ENCODE peak calls at places on chromosomes 6 and 20, in seven cellular contexts. One of them, this sample, is unnamed.

GRCh38 chr6:76441850-76442249 is 369.4 kb upstream of the IMPG1 start:
- DNase-seq in colonic mucosa: no peak
- DNase-seq in NCI-H2081: no peak
- DNase-seq in cerebellar nuclear complex: no peak
- DNase-seq in SK-MEL-5: no peak
- DNase-seq in fibroblast of lung: no peak
- DNase-seq in HFFc6: no peak
- DNase-seq in this sample: peak; percentile 36

GRCh38 chr6:134020071-134020470 is 32.4 kb downstream of the SLC2A12 start:
- DNase-seq in SK-MEL-5: no peak
- DNase-seq in HFFc6: no peak
- DNase-seq in cerebellar nuclear complex: no peak
- DNase-seq in NCI-H2081: no peak
- DNase-seq in colonic mucosa: no peak
- DNase-seq in fibroblast of lung: no peak
- DNase-seq in this sample: no peak

GRCh38 chr6:162442675-162443074 is 284.9 kb downstream of the PRKN start:
- DNase-seq in colonic mucosa: no peak
- DNase-seq in fibroblast of lung: peak; percentile 1
- DNase-seq in SK-MEL-5: peak; percentile 56
- DNase-seq in NCI-H2081: no peak
- DNase-seq in HFFc6: no peak
- DNase-seq in cerebellar nuclear complex: no peak
- DNase-seq in this sample: peak; percentile 60

GRCh38 chr6:169853196-169854082 is 102.0 kb downstream of the ERMARD start:
- DNase-seq in colonic mucosa: peak; percentile 6
- DNase-seq in HFFc6: no peak
- DNase-seq in SK-MEL-5: no peak
- DNase-seq in fibroblast of lung: no peak
- DNase-seq in cerebellar nuclear complex: no peak
- DNase-seq in NCI-H2081: no peak
- DNase-seq in this sample: no peak

GRCh38 chr6:3892613-3893012 is 43.4 kb downstream of the FAM50B start:
- DNase-seq in SK-MEL-5: no peak
- DNase-seq in HFFc6: no peak
- DNase-seq in colonic mucosa: no peak
- DNase-seq in NCI-H2081: no peak
- DNase-seq in fibroblast of lung: no peak
- DNase-seq in cerebellar nuclear complex: no peak
- DNase-seq in this sample: no peak

GRCh38 chr6:139230421-139230840 is 61.4 kb downstream of the TXLNB start:
- DNase-seq in NCI-H2081: peak; percentile 71
- DNase-seq in SK-MEL-5: peak; percentile 63
- DNase-seq in fibroblast of lung: peak; percentile 62
- DNase-seq in colonic mucosa: no peak
- DNase-seq in cerebellar nuclear complex: no peak
- DNase-seq in HFFc6: peak; percentile 28
- DNase-seq in this sample: peak; percentile 55

GRCh38 chr6:137740967-137741761 is 125.9 kb upstream of the TNFAIP3 start:
- DNase-seq in SK-MEL-5: no peak
- DNase-seq in fibroblast of lung: no peak
- DNase-seq in cerebellar nuclear complex: no peak
- DNase-seq in NCI-H2081: no peak
- DNase-seq in colonic mucosa: no peak
- DNase-seq in HFFc6: no peak
- DNase-seq in this sample: no peak

GRCh38 chr20:59752101-59752586 is 147.8 kb downstream of the PHACTR3 start:
- DNase-seq in colonic mucosa: no peak
- DNase-seq in HFFc6: no peak
- DNase-seq in fibroblast of lung: no peak
- DNase-seq in cerebellar nuclear complex: no peak
- DNase-seq in NCI-H2081: no peak
- DNase-seq in SK-MEL-5: peak; percentile 9
- DNase-seq in this sample: peak; percentile 0

GRCh38 chr6:72580281-72580940 is 41.5 kb upstream of the KCNQ5 start:
- DNase-seq in cerebellar nuclear complex: no peak
- DNase-seq in HFFc6: peak; percentile 87
- DNase-seq in colonic mucosa: no peak
- DNase-seq in NCI-H2081: peak; percentile 25
- DNase-seq in SK-MEL-5: peak; percentile 76
- DNase-seq in fibroblast of lung: peak; percentile 85
- DNase-seq in this sample: peak; percentile 89

GRCh38 chr6:89330910-89331309 is 15.8 kb upstream of the GABRR2 start:
- DNase-seq in SK-MEL-5: no peak
- DNase-seq in fibroblast of lung: no peak
- DNase-seq in cerebellar nuclear complex: no peak
- DNase-seq in colonic mucosa: no peak
- DNase-seq in HFFc6: no peak
- DNase-seq in NCI-H2081: no peak
- DNase-seq in this sample: no peak

GRCh38 chr6:47360388-47360787 is 50.7 kb upstream of the TNFRSF21 start:
- DNase-seq in HFFc6: no peak
- DNase-seq in cerebellar nuclear complex: no peak
- DNase-seq in colonic mucosa: no peak
- DNase-seq in NCI-H2081: no peak
- DNase-seq in fibroblast of lung: no peak
- DNase-seq in SK-MEL-5: no peak
- DNase-seq in this sample: no peak

This sample was measured in cardiac muscle cell.